ENCODE peak calls at places on chromosome 1, in six cellular contexts. Q is SK-N-SH; N is breast epithelium; C is GM23248; D is adrenal gland; A is CD4-positive, alpha-beta T cell. X is an unnamed sample.

GRCh38 chr1:158002630-158003408 is 9.4 kb downstream of the KIRREL1 start:
- DNase-seq in Q (no peak), A (no peak), D (no peak), C (peak), N (no peak), X (no peak)

GRCh38 chr1:55727010-55727409 is 511.8 kb upstream of the USP24 start:
- DNase-seq in N (no peak), D (no peak), C (peak), A (no peak), Q (no peak), X (no peak)

GRCh38 chr1:8097077-8097799 is 71.1 kb upstream of the ERRFI1 start:
- DNase-seq in D (no peak), N (no peak), A (no peak), C (peak), Q (no peak), X (no peak)

GRCh38 chr1:172574080-172574479 is 41.1 kb downstream of the SUCO start:
- DNase-seq in D (no peak), N (no peak), Q (no peak), A (no peak), C (no peak), X (no peak)

GRCh38 chr1:59020151-59020997 is 236.5 kb upstream of the JUN start:
- DNase-seq in C (peak), D (peak), A (peak), N (peak), Q (no peak), X (no peak)

GRCh38 chr1:234093107-234093506 is 188.6 kb downstream of the SLC35F3 start:
- DNase-seq in N (no peak), A (no peak), Q (no peak), C (no peak), D (no peak), X (no peak)

GRCh38 chr1:21620461-21620860 is 48.7 kb downstream of the RAP1GAP start:
- DNase-seq in Q (peak), D (peak), C (peak), N (no peak), A (no peak), X (no peak)

GRCh38 chr1:910311-910880 is 13.3 kb upstream of the SAMD11 start:
- DNase-seq in Q (peak), D (peak), C (peak), N (no peak), A (no peak), X (no peak)

GRCh38 chr1:23247276-23247675 is 30.0 kb upstream of the HTR1D start:
- DNase-seq in N (no peak), Q (no peak), A (no peak), D (no peak), C (no peak), X (no peak)

GRCh38 chr1:83627045-83627444 is 371.9 kb downstream of the TTLL7 start:
- DNase-seq in Q (no peak), A (no peak), D (no peak), N (no peak), C (no peak), X (no peak)

GRCh38 chr1:10646347-10646861 is 150.0 kb downstream of the CASZ1 start:
- DNase-seq in Q (peak), D (peak), A (no peak), N (no peak), C (peak), X (no peak)

GRCh38 chr1:92848201-92848600 is 16.4 kb downstream of the RPL5 start:
- DNase-seq in C (no peak), Q (no peak), N (no peak), D (no peak), A (no peak), X (no peak)

GRCh38 chr1:116585886-116586285 is 15.1 kb upstream of the CD58 start:
- DNase-seq in D (no peak), A (no peak), N (no peak), Q (no peak), C (no peak), X (no peak)

GRCh38 chr1:2609271-2610035 is 22.9 kb downstream of the PRXL2B start:
- DNase-seq in A (no peak), Q (peak), C (no peak), N (no peak), D (peak), X (no peak)

GRCh38 chr1:159076753-159077656 is at the start of gene AIM2:
- DNase-seq in C (peak), Q (no peak), N (no peak), A (peak), D (peak), X (no peak)

GRCh38 chr1:40032240-40032891 is 8.2 kb upstream of the CAP1 start:
- DNase-seq in N (peak), D (peak), C (peak), Q (peak), A (peak), X (no peak)

GRCh38 chr1:202283379-202283844 is 58.3 kb downstream of the UBE2T start:
- DNase-seq in Q (peak), D (no peak), N (peak), C (peak), A (no peak), X (no peak)

GRCh38 chr1:226666164-226666506 is 72.9 kb downstream of the ITPKB start:
- DNase-seq in A (no peak), D (no peak), Q (no peak), C (no peak), N (no peak), X (no peak)

GRCh38 chr1:210200090-210200736 is 32.4 kb upstream of the SERTAD4 start:
- DNase-seq in C (no peak), D (no peak), N (no peak), Q (no peak), A (no peak), X (no peak)

GRCh38 chr1:231040019-231040799 is at the start of gene FAM89A:
- DNase-seq in N (peak), Q (peak), C (peak), D (peak), A (peak), X (peak)

GRCh38 chr1:219806642-219807041 is 121.7 kb downstream of the SLC30A10 start:
- DNase-seq in C (no peak), N (no peak), Q (no peak), A (no peak), D (no peak), X (no peak)

GRCh38 chr1:110390692-110391232 is at the start of gene SLC16A4:
- DNase-seq in N (peak), Q (peak), D (no peak), C (peak), A (no peak), X (no peak)

GRCh38 chr1:171142451-171143121 is 42.5 kb upstream of the FMO2 start:
- DNase-seq in A (no peak), D (peak), N (peak), Q (no peak), C (peak), X (peak)

GRCh38 chr1:243510928-243511327 is 255.1 kb downstream of the SDCCAG8 start:
- DNase-seq in Q (no peak), D (no peak), C (no peak), N (no peak), A (no peak), X (no peak)

GRCh38 chr1:108119500-108119899 is 80.6 kb downstream of the SLC25A24 start:
- DNase-seq in D (no peak), C (no peak), N (no peak), A (no peak), Q (no peak), X (no peak)

GRCh38 chr1:39317910-39318633 is 113.6 kb downstream of the MACF1 start:
- DNase-seq in D (no peak), Q (no peak), C (no peak), A (no peak), N (no peak), X (no peak)

GRCh38 chr1:10761503-10762152 is 34.8 kb downstream of the CASZ1 start:
- DNase-seq in A (no peak), D (no peak), Q (no peak), N (peak), C (peak), X (no peak)

GRCh38 chr1:190328361-190328760 is 149.3 kb downstream of the BRINP3 start:
- DNase-seq in N (no peak), C (no peak), D (no peak), A (no peak), Q (no peak), X (no peak)

GRCh38 chr1:20368866-20369545 is 78.3 kb downstream of the VWA5B1 start:
- DNase-seq in C (no peak), D (no peak), A (no peak), N (no peak), Q (no peak), X (no peak)

GRCh38 chr1:109975718-109976117 is 8.8 kb upstream of the AHCYL1 start:
- DNase-seq in A (no peak), D (no peak), Q (no peak), N (no peak), C (peak), X (no peak)

GRCh38 chr1:25246600-25247023 is 642 bp downstream of the RSRP1 start:
- DNase-seq in N (no peak), C (peak), A (no peak), Q (peak), D (peak), X (no peak)

GRCh38 chr1:1204998-1205768 is 1.2 kb downstream of the TNFRSF18 start:
- DNase-seq in C (no peak), Q (peak), D (no peak), A (no peak), N (no peak), X (no peak)

GRCh38 chr1:25621876-25622275 is 5.3 kb downstream of the MAN1C1 start:
- DNase-seq in N (no peak), C (no peak), A (no peak), Q (no peak), D (no peak), X (no peak)

GRCh38 chr1:74733616-74734484 is 898 bp downstream of the TYW3 start:
- DNase-seq in Q (peak), D (peak), C (peak), A (peak), N (no peak), X (peak)

GRCh38 chr1:167440345-167440744 is 78.0 kb downstream of the CD247 start:
- DNase-seq in D (no peak), A (no peak), Q (no peak), C (no peak), N (no peak), X (no peak)

GRCh38 chr1:28449904-28450303 is 55.9 kb upstream of the RCC1 start:
- DNase-seq in C (peak), D (no peak), Q (peak), N (no peak), A (no peak), X (no peak)

GRCh38 chr1:162069334-162070093 is at the start of gene NOS1AP:
- DNase-seq in N (peak), A (peak), Q (peak), D (peak), C (peak), X (peak)

GRCh38 chr1:181099152-181100014 is 10.9 kb downstream of the IER5 start:
- DNase-seq in Q (no peak), N (no peak), C (peak), D (no peak), A (no peak), X (no peak)
- H3K27ac ChIP-seq in Q (peak), N (peak), C (peak), D (peak), A (no peak), X (no peak)

GRCh38 chr1:13550663-13551062 is 33.0 kb upstream of the PDPN start:
- DNase-seq in N (no peak), D (no peak), A (no peak), C (peak), Q (no peak), X (no peak)
- H3K27ac ChIP-seq in N (no peak), D (no peak), A (no peak), C (no peak), Q (no peak), X (no peak)

GRCh38 chr1:54606096-54606989 is 17.0 kb downstream of the FAM151A start:
- DNase-seq in A (no peak), Q (no peak), N (no peak), C (no peak), D (no peak), X (no peak)
- H3K27ac ChIP-seq in A (no peak), Q (no peak), N (no peak), C (no peak), D (no peak), X (no peak)

DNA sequence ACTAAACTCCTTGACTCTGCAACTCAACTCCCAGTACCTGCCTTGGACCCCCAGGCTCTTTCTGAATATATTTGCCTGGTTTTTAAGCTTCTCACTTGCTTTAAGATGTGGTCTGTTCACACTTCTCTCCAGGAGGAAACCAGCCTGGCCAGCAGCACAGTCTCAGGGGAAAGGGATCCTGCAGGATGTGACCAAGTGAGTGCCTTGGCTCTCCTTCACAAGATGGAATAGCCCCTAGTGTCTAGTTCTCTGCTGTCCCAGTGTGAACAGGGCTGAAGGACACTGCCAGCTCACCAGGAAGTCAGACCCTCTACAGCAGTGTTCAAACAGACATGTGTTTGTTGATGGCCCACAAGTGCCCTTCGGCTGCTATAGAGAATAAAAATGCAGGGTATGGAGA is 32.9 kb downstream of the CD244 start:
- DNase-seq in D (no peak), C (no peak), A (no peak), N (no peak), Q (no peak), X (no peak)
- H3K27ac ChIP-seq in D (no peak), C (no peak), A (no peak), N (no peak), Q (no peak), X (no peak)

GRCh38 chr1:180277476-180278192 is 47.6 kb downstream of the LHX4 start:
- DNase-seq in N (no peak), C (no peak), A (no peak), D (no peak), Q (no peak), X (no peak)
- H3K27ac ChIP-seq in N (no peak), C (no peak), A (no peak), D (no peak), Q (no peak), X (no peak)

GRCh38 chr1:200675588-200675852 is 5.8 kb upstream of the DDX59 start:
- DNase-seq in A (no peak), N (no peak), D (no peak), Q (no peak), C (no peak), X (no peak)
- H3K27ac ChIP-seq in A (no peak), N (no peak), D (no peak), Q (no peak), C (no peak), X (no peak)

X was measured in caudate nucleus.